ENCODE peak calls at places on chromosomes 1 and 21, in four cellular contexts. G is BJ, L is HepG2, P is lower lobe of right lung. D is an unnamed sample.

GRCh38 chr1:33030575-33030974 is 6.1 kb downstream of the AK2 start:
- DNase-seq in G (no peak), L (no peak), P (no peak), D (no peak)

GRCh38 chr1:24725209-24725651 is 20.0 kb upstream of the CLIC4 start:
- DNase-seq in P (no peak), G (no peak), L (peak; percentile 80), D (no peak)

GRCh38 chr1:1175221-1176062 is 1.8 kb downstream of the TTLL10 start:
- DNase-seq in P (no peak), L (no peak), G (no peak), D (peak; percentile 17)

GRCh38 chr1:91831132-91831930 is 54.6 kb downstream of the TGFBR3 start:
- DNase-seq in G (no peak), P (no peak), L (no peak), D (no peak)

GRCh38 chr1:91979383-91979782 is 30.2 kb downstream of the BRDT start:
- DNase-seq in P (no peak), L (no peak), G (no peak), D (no peak)

GRCh38 chr1:72000809-72001208 is 281.5 kb downstream of the NEGR1 start:
- DNase-seq in P (no peak), G (no peak), L (no peak), D (peak; percentile 66)

GRCh38 chr1:6246497-6247295 is 2.7 kb downstream of the HES3 start:
- DNase-seq in G (no peak), P (peak; percentile 87), L (peak; percentile 54), D (peak; percentile 85)

GRCh38 chr1:40421694-40422384 is 28.4 kb upstream of the ZFP69B start:
- DNase-seq in G (no peak), P (no peak), L (peak; percentile 99), D (no peak)

GRCh38 chr1:174550296-174550695 is 102.5 kb downstream of the GPR52 start:
- DNase-seq in L (no peak), G (no peak), P (no peak), D (no peak)

GRCh38 chr1:46535063-46535462 is 16.4 kb downstream of the KNCN start:
- DNase-seq in L (peak; percentile 54), G (no peak), P (no peak), D (peak; percentile 62)

GRCh38 chr1:166166701-166167394 is at the start of gene FAM78B:
- DNase-seq in P (peak; percentile 74), G (no peak), L (peak; percentile 54), D (peak; percentile 66)

DNA sequence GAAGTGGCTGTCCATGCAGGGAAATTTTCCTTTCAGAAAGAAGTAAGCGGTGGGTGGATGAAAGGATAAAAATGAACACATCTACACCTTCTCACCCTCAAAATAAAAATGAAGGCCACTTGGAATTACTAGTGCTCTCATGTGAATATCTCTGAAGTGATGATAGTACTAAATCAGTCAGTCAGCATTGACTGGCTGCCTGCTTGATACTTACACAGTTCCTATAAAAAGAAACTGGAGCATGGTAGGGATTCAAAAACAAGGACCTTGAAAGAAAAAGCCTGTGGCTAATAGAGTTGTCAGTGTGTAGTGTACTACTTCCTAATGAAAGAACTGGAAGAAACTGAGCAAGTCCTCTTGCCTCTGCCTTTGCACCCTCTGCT is 239.7 kb downstream of the HLX start:
- DNase-seq in L (no peak), P (no peak), G (no peak), D (no peak)
- H3K27me3 ChIP-seq in L (no peaks in the 10 kb centered on the region), P (no peaks in the 10 kb centered on the region), G (no peaks in the 10 kb centered on the region), D (no peaks in the 10 kb centered on the region)

GRCh38 chr1:183019860-183020259 is 3.4 kb upstream of the LAMC1 start:
- DNase-seq in L (peak; percentile 59), P (no peak), G (no peak), D (no peak)
- TF ChIP-seq CTCF in L (peak; percentile 17), P (no peak), G (peak; percentile 29), D (no peak)

GRCh38 chr21:19950347-19950746 is 1047.9 kb upstream of the NCAM2 start:
- DNase-seq in G (no peak), L (no peak), P (no peak), D (no peak)
- H3K4me3 ChIP-seq in G (no peak overlapping the region), L (no peak overlapping the region), P (no peak overlapping the region), D (no peak overlapping the region)

GRCh38 chr1:234320069-234320468 is 53.2 kb upstream of the COA6 start:
- DNase-seq in L (no peak), G (no peak), P (no peak), D (no peak)

GRCh38 chr1:234322979-234323378 is 50.3 kb upstream of the COA6 start:
- DNase-seq in L (peak; percentile 44), P (peak; percentile 78), G (no peak), D (peak; percentile 61)

GRCh38 chr1:234321211-234321610 is 52.0 kb upstream of the COA6 start:
- DNase-seq in G (no peak), L (no peak), P (no peak), D (no peak)

GRCh38 chr1:234320549-234320948 is 52.7 kb upstream of the COA6 start:
- DNase-seq in G (no peak), L (peak; percentile 13), P (no peak), D (no peak)

DNA sequence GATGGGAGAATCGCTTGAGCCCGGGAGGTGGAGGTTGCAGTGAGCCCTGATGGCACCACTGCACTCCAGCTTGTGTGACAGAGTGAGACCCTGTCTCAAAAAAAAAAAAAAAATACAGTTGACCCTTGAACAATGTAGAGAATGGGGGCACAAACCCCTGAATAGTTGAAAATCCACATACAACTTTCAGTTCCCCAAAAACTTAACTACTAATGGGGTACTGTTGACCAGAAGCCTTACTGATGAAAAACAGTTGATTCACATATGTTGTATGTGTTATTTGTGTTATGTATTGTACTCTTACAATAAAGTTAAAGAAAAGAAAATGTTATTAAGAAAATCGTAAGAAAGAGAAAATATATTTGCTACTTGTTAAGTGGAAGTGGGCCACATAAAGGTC is 51.2 kb upstream of the COA6 start:
- DNase-seq in G (no peak), P (no peak), L (no peak), D (no peak)
- H3K27me3 ChIP-seq in G (peaks cover 4% of the 10 kb centered on the region), P (peaks cover 17% of the 10 kb centered on the region), L (no peaks in the 10 kb centered on the region), D (peaks cover 2% of the 10 kb centered on the region)

GRCh38 chr1:67701876-67702275 is 16.9 kb downstream of the GADD45A start:
- DNase-seq in G (no peak), L (no peak), P (no peak), D (no peak)

GRCh38 chr1:67704351-67704750 is 19.4 kb downstream of the GADD45A start:
- DNase-seq in L (no peak), P (no peak), G (no peak), D (no peak)

GRCh38 chr1:67700220-67700619 is 15.2 kb downstream of the GADD45A start:
- DNase-seq in G (no peak), P (no peak), L (no peak), D (no peak)

GRCh38 chr1:67696708-67697107 is 11.7 kb downstream of the GADD45A start:
- DNase-seq in P (no peak), G (no peak), L (no peak), D (no peak)

GRCh38 chr1:67700692-67701410 is 15.8 kb downstream of the GADD45A start:
- DNase-seq in L (peak; percentile 98), G (no peak), P (no peak), D (peak; percentile 85)
- TF ChIP-seq CTCF in L (peak; percentile 61), G (peak; percentile 37), P (no peak), D (peak; percentile 39)

GRCh38 chr1:170594227-170594626 is 62.3 kb downstream of the GORAB start:
- DNase-seq in P (no peak), L (no peak), G (no peak), D (no peak)

GRCh38 chr1:170592591-170593111 is 60.7 kb downstream of the GORAB start:
- DNase-seq in L (no peak), G (peak; percentile 87), P (no peak), D (no peak)

GRCh38 chr1:170593612-170594011 is 61.6 kb downstream of the GORAB start:
- DNase-seq in L (no peak), G (no peak), P (no peak), D (no peak)

GRCh38 chr1:170590921-170591705 is 59.1 kb downstream of the GORAB start:
- DNase-seq in G (no peak), L (no peak), P (no peak), D (no peak)

DNA sequence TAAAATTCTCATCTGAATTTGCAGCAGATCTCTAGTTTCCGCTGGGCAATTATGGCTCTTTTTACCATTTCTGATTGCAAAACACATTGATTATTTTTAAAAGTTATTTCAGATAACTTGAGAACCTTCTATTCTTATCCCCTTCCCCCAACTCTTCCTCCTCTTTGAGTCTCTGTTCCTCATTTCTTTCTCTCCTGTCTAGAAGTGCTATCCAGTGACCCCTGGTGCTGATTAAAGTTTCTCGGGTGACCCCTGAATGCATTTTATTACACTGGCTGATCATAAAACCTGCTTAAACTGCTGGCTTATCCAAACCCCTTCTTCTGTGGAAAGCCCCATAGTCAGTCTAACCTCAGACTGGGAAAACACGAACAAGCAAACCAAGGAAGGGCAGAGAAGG is 61.2 kb downstream of the GORAB start:
- DNase-seq in P (no peak), L (no peak), G (no peak), D (no peak)
- H3K4me3 ChIP-seq in P (no peak overlapping the region), L (no peak overlapping the region), G (peak overlapping the region; percentile 2), D (no peak overlapping the region)

GRCh38 chr21:15825699-15826098 is 95.9 kb downstream of the USP25 start:
- DNase-seq in L (no peak), G (no peak), P (no peak), D (no peak)
- H3K27me3 ChIP-seq in L (no peaks in the 10 kb centered on the region), G (no peaks in the 10 kb centered on the region), P (no peaks in the 10 kb centered on the region), D (no peaks in the 10 kb centered on the region)

GRCh38 chr1:201432814-201433213 is 11.3 kb upstream of the TNNI1 start:
- DNase-seq in G (no peak), L (no peak), P (no peak), D (no peak)

GRCh38 chr1:201433609-201434008 is 12.1 kb upstream of the TNNI1 start:
- DNase-seq in G (no peak), L (no peak), P (no peak), D (no peak)

GRCh38 chr1:201434266-201434665 is 12.7 kb upstream of the TNNI1 start:
- DNase-seq in L (no peak), P (no peak), G (no peak), D (no peak)

GRCh38 chr1:201436969-201437368 is 15.4 kb upstream of the TNNI1 start:
- DNase-seq in P (no peak), G (no peak), L (no peak), D (no peak)

GRCh38 chr1:201436461-201436860 is 14.9 kb upstream of the TNNI1 start:
- DNase-seq in G (no peak), P (no peak), L (peak; percentile 36), D (peak; percentile 72)
- TF ChIP-seq CTCF in G (peak; percentile 55), P (no peak), L (peak; percentile 42), D (peak; percentile 44)

GRCh38 chr1:3464649-3465025 is 10.2 kb downstream of the ARHGEF16 start:
- DNase-seq in L (no peak), G (no peak), P (peak; percentile 36), D (no peak)

GRCh38 chr1:3465091-3465934 is 10.8 kb downstream of the ARHGEF16 start:
- DNase-seq in P (peak; percentile 43), G (no peak), L (no peak), D (no peak)

GRCh38 chr1:3466366-3467075 is 12.1 kb downstream of the ARHGEF16 start:
- DNase-seq in P (peak; percentile 34), G (no peak), L (no peak), D (no peak)

GRCh38 chr1:3467096-3468036 is 12.9 kb downstream of the ARHGEF16 start:
- DNase-seq in L (no peak), G (no peak), P (peak; percentile 38), D (no peak)

DNA sequence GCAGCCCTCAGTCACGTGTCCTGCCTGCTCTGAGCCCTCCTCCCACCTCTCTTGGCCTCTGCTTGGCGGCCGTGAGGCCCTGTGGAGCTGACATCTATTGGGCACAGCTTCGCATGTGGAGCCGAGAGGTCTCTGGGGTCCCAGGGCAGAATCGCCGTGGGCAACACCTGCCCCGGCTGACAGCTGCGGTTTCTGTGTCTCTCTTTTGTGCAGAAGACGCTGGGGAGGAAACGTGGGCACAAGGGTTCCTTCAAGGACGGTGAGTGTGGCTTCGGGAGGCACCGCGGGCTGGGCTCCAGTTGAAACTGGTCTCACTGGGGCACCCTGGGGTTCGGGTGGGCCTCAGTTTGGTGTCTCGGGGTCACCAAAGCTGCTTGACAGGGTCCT is 11.5 kb downstream of the ARHGEF16 start:
- DNase-seq in P (peak; percentile 38), L (no peak), G (no peak), D (no peak)
- H3K4me3 ChIP-seq in P (no peak overlapping the region), L (no peak overlapping the region), G (no peak overlapping the region), D (no peak overlapping the region)